ENCODE peak calls at places on chromosomes 3 and 15, in four cellular contexts. One of them, this sample, is unnamed.

GRCh38 chr3:147113293-147114045 is 292.9 kb downstream of the ZIC4 start:
- DNase-seq in mesothelial cell of epicardium: no peak
- DNase-seq in GM12865: no peak
- DNase-seq in GM04504: peak; percentile 79
- DNase-seq in this sample: peak; percentile 24

GRCh38 chr3:179107617-179108016 is 36.0 kb upstream of the ZMAT3 start:
- DNase-seq in GM04504: no peak
- DNase-seq in mesothelial cell of epicardium: no peak
- DNase-seq in GM12865: no peak
- DNase-seq in this sample: no peak

GRCh38 chr15:57477736-57478522 is 101.6 kb downstream of the CGNL1 start:
- DNase-seq in GM04504: no peak
- DNase-seq in mesothelial cell of epicardium: no peak
- DNase-seq in GM12865: peak; percentile 2
- DNase-seq in this sample: no peak

GRCh38 chr15:58472821-58473581 is 41.2 kb downstream of the LIPC start:
- DNase-seq in mesothelial cell of epicardium: no peak
- DNase-seq in GM12865: peak; percentile 70
- DNase-seq in GM04504: no peak
- DNase-seq in this sample: no peak

GRCh38 chr3:3798641-3799113 is 554 bp upstream of the LRRN1 start:
- DNase-seq in GM12865: no peak
- DNase-seq in GM04504: no peak
- DNase-seq in mesothelial cell of epicardium: peak; percentile 21
- DNase-seq in this sample: no peak

GRCh38 chr3:99659032-99659431 is 20.6 kb downstream of the COL8A1 start:
- DNase-seq in GM04504: peak; percentile 95
- DNase-seq in GM12865: no peak
- DNase-seq in mesothelial cell of epicardium: no peak
- DNase-seq in this sample: peak; percentile 41

GRCh38 chr15:92463826-92464225 is 70.1 kb downstream of the ST8SIA2 start:
- DNase-seq in mesothelial cell of epicardium: no peak
- DNase-seq in GM04504: no peak
- DNase-seq in GM12865: no peak
- DNase-seq in this sample: no peak

GRCh38 chr15:50880651-50881114 is 27.8 kb upstream of the AP4E1 start:
- DNase-seq in GM12865: peak; percentile 86
- DNase-seq in GM04504: peak; percentile 45
- DNase-seq in mesothelial cell of epicardium: no peak
- DNase-seq in this sample: no peak

This sample was measured in HTR-8/SVneo.